ENCODE peak calls at places on chromosomes 11 and 22, in eight cellular contexts. M is BJ; N is non-pigmented ciliary epithelial cell; B is hepatic stellate cell; F is left ventricle myocardium superior; H is stimulated activated CD4-positive, alpha-beta T cell treated with anti-CD3 and anti-CD28 coated beads, Interleukin-12 subunit alpha, Interleukin-12 subunit beta, amount 100 ng/mL, for 48 hours; U is bronchial epithelial cell; J is endothelial cell. T is an unnamed sample.
A peak's percentile ranks its signal among the peaks of the same experiment; 100 is the strongest.

GRCh38 chr11:59503276-59503675 is at the start of gene OR4D11:
- DNase-seq in M (no peak), F (no peak), J (no peak), N (no peak), B (no peak), U (no peak), H (no peak), T (no peak)

GRCh38 chr11:75841739-75842138 is 26.7 kb downstream of the UVRAG start:
- DNase-seq in N (no peak), J (no peak), U (no peak), F (no peak), M (no peak), H (no peak), B (no peak), T (no peak)

GRCh38 chr11:110774138-110775014 is 62.1 kb upstream of the ARHGAP20 start:
- DNase-seq in B (no peak), H (no peak), N (no peak), F (no peak), J (no peak), U (no peak), M (no peak), T (no peak)

GRCh38 chr11:46073632-46074031 is 47.6 kb downstream of the PHF21A start:
- DNase-seq in F (no peak), M (no peak), B (no peak), U (no peak), J (no peak), N (no peak), H (no peak), T (no peak)

GRCh38 chr11:8099291-8099899 is 18.4 kb downstream of the TUB start:
- DNase-seq in B (peak; percentile 70), F (peak; percentile 84), M (peak; percentile 26), N (peak; percentile 61), H (peak; percentile 63), J (peak; percentile 85), U (peak; percentile 74), T (peak; percentile 44)

GRCh38 chr11:120249279-120250022 is 9.5 kb downstream of the POU2F3 start:
- DNase-seq in U (no peak), J (no peak), F (no peak), N (no peak), M (no peak), B (no peak), H (no peak), T (no peak)

GRCh38 chr11:116640641-116641402 is 132.0 kb downstream of the BUD13 start:
- DNase-seq in H (no peak), J (no peak), N (no peak), B (no peak), U (no peak), M (no peak), F (no peak), T (no peak)

GRCh38 chr22:20781272-20781990 is 7.5 kb downstream of the SERPIND1 start:
- DNase-seq in U (peak; percentile 90), H (peak; percentile 11), N (no peak), M (no peak), F (no peak), B (no peak), J (no peak), T (no peak)

GRCh38 chr11:76769071-76769560 is 14.0 kb upstream of the TSKU start:
- DNase-seq in M (no peak), J (no peak), N (no peak), U (no peak), B (peak; percentile 43), F (peak; percentile 34), H (no peak), T (no peak)

GRCh38 chr11:10524471-10524870 is 16.5 kb downstream of the RNF141 start:
- DNase-seq in M (no peak), F (no peak), U (peak; percentile 31), H (no peak), N (no peak), J (no peak), B (no peak), T (no peak)

GRCh38 chr11:64885367-64886286 is 7.2 kb upstream of the EHD1 start:
- DNase-seq in M (no peak), N (peak; percentile 71), U (peak; percentile 78), F (no peak), H (no peak), J (no peak), B (peak; percentile 66), T (no peak)

GRCh38 chr22:27885977-27886842 is 32.8 kb downstream of the PITPNB start:
- DNase-seq in F (no peak), H (peak; percentile 35), U (peak; percentile 74), B (peak; percentile 75), J (peak; percentile 36), N (peak; percentile 79), M (no peak), T (no peak)

GRCh38 chr11:113949891-113950290 is 25.0 kb upstream of the HTR3A start:
- DNase-seq in U (no peak), B (no peak), M (no peak), F (no peak), J (no peak), N (no peak), H (no peak), T (no peak)

GRCh38 chr11:133506551-133507094 is 25.7 kb downstream of the OPCML start:
- DNase-seq in M (no peak), F (no peak), N (no peak), H (no peak), J (no peak), U (no peak), B (no peak), T (no peak)

GRCh38 chr11:117606211-117606610 is 190.8 kb downstream of the DSCAML1 start:
- DNase-seq in J (no peak), N (no peak), F (no peak), M (no peak), B (no peak), H (no peak), U (no peak), T (no peak)

GRCh38 chr11:130806746-130807145 is 109.5 kb downstream of the SNX19 start:
- DNase-seq in N (no peak), U (no peak), J (no peak), F (no peak), M (no peak), B (no peak), H (no peak), T (no peak)

GRCh38 chr11:106463154-106463553 is 385.7 kb downstream of the AASDHPPT start:
- DNase-seq in H (no peak), J (no peak), U (no peak), B (no peak), N (no peak), F (no peak), M (no peak), T (no peak)

GRCh38 chr11:32154275-32154674 is 63.4 kb downstream of the RCN1 start:
- DNase-seq in B (no peak), J (no peak), H (no peak), M (no peak), F (no peak), U (peak; percentile 30), N (no peak), T (no peak)

GRCh38 chr11:10274726-10275125 is 19.3 kb downstream of the SBF2 start:
- DNase-seq in B (no peak), M (no peak), J (no peak), H (no peak), U (no peak), F (no peak), N (no peak), T (no peak)

GRCh38 chr11:3103076-3103475 is 45.9 kb upstream of the CARS1 start:
- DNase-seq in M (no peak), H (no peak), B (no peak), J (no peak), U (no peak), F (no peak), N (no peak), T (no peak)

GRCh38 chr22:44901301-44901700 is 108.5 kb downstream of the PHF21B start:
- DNase-seq in H (no peak), N (no peak), M (no peak), J (no peak), B (no peak), U (no peak), F (no peak), T (no peak)

GRCh38 chr11:75428301-75428724 is 4.7 kb downstream of the KLHL35 start:
- DNase-seq in B (no peak), F (peak; percentile 96), J (no peak), M (no peak), N (peak; percentile 70), H (peak; percentile 49), U (peak; percentile 80), T (no peak)

GRCh38 chr11:94128746-94129504 is at the start of gene PANX1:
- DNase-seq in J (peak; percentile 67), H (no peak), F (peak; percentile 92), M (peak; percentile 26), U (peak; percentile 84), B (peak; percentile 77), N (no peak), T (no peak)

GRCh38 chr11:8218840-8219239 is 44.8 kb downstream of the LMO1 start:
- DNase-seq in B (no peak), U (no peak), J (no peak), F (no peak), N (no peak), H (no peak), M (no peak), T (no peak)

GRCh38 chr11:19595840-19596751 is 116.5 kb upstream of the NAV2 start:
- DNase-seq in N (no peak), B (peak; percentile 85), F (peak; percentile 74), H (no peak), M (peak; percentile 94), J (no peak), U (peak; percentile 42), T (no peak)

GRCh38 chr11:18792066-18792591 is 531 bp upstream of the PTPN5 start:
- DNase-seq in F (no peak), B (no peak), N (no peak), U (no peak), M (no peak), J (no peak), H (no peak), T (no peak)

T was measured in keratinocyte.